ENCODE peak calls at places on chromosomes 5 and 9, in seven cellular contexts. X, C, P, A, K, O and U are unnamed samples. For H3K4me1, the result is how much of the 10 kb centered on the place peaks cover.

GRCh38 chr5:68216737-68217231 is 1.2 kb downstream of the PIK3R1 start:
- DNase-seq in A (no peak), O (no peak), P (no peak), C (no peak), K (no peak), X (peak), U (no peak)

GRCh38 chr5:83374547-83374946 is 97.0 kb upstream of the VCAN start:
- DNase-seq in K (no peak), X (no peak), P (no peak), A (no peak), O (no peak), C (peak), U (no peak)

GRCh38 chr9:125810161-125810560 is 63.0 kb downstream of the PBX3 start:
- DNase-seq in K (no peak), X (no peak), P (no peak), A (no peak), O (no peak), C (peak), U (no peak)

GRCh38 chr9:126527109-126527825 is 86.5 kb upstream of the LMX1B start:
- DNase-seq in X (no peak), K (no peak), O (no peak), A (no peak), P (no peak), C (no peak), U (peak)

GRCh38 chr5:142671801-142672200 is 14.1 kb downstream of the FGF1 start:
- DNase-seq in P (no peak), O (no peak), K (no peak), X (no peak), C (peak), A (no peak), U (no peak)

GRCh38 chr5:9544502-9545300 is 1.2 kb downstream of the SEMA5A start:
- DNase-seq in P (peak), O (peak), X (peak), C (peak), K (peak), A (peak), U (peak)

GRCh38 chr9:75467141-75467540 is 378.8 kb downstream of the OSTF1 start:
- DNase-seq in A (no peak), P (no peak), X (no peak), K (no peak), O (no peak), C (no peak), U (no peak)

GRCh38 chr9:137461663-137462395 is 2.7 kb upstream of the NSMF start:
- DNase-seq in K (no peak), O (peak), P (peak), C (peak), A (no peak), X (peak), U (peak)

GRCh38 chr9:129774791-129775149 is 21.9 kb upstream of the PTGES start:
- DNase-seq in C (no peak), K (no peak), P (no peak), X (no peak), O (peak), A (no peak), U (no peak)

GRCh38 chr5:67004730-67005350 is 191.8 kb downstream of the CD180 start:
- DNase-seq in X (no peak), K (no peak), A (no peak), P (no peak), C (no peak), O (no peak), U (no peak)
- H3K4me1 ChIP-seq in X (under half), K (under half), A (half or more), P (under half), C (under half), O (under half), U (under half)

GRCh38 chr5:43520615-43521014 is 5.7 kb upstream of the C5orf34 start:
- DNase-seq in P (no peak), C (no peak), X (no peak), K (no peak), O (no peak), A (no peak), U (no peak)
- H3K4me1 ChIP-seq in P (under half), C (under half), X (under half), K (under half), O (under half), A (under half), U (under half)

GRCh38 chr9:133120343-133121199 is 469 bp downstream of the RALGDS start:
- DNase-seq in A (no peak), P (no peak), C (no peak), X (peak), K (peak), O (peak), U (no peak)
- H3K4me1 ChIP-seq in A (half or more), P (half or more), C (under half), X (under half), K (half or more), O (under half), U (under half)

DNA sequence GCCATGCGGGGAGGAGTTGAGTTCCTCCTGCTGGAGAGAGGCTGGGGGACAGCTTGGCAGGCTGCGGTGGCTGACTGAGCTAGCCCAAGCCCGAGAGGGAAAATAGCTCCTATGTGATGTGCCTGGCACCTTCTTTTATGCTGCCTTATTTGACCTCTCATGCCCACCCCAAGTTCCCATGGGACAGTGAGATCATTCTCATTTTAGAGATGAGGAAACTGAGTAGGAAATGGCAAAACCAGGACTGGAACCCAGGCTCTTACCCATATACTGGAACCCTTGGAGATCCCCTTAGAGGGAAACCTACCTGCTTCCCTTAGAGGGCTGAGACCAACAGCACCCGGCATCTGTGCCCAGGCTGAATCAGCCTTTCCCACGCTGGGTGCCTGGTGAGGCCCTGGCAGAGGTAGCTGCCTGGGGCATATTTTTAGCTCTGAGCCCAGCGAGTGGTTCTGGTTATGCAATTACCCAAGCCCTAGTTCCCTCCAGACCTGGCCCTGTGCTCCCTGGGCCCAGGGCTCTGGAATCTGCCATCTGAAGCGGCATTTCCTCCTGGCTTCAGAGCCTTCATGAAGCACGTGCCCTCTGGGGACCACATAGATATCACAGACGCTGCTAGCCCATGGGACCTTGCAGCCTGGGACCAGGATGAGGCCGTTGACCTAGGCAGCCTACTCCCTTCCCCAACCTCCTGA is 23.6 kb downstream of the COL27A1 start:
- DNase-seq in P (no peak), A (peak), X (no peak), K (peak), C (no peak), O (peak), U (peak)
- H3K4me1 ChIP-seq in P (under half), A (half or more), X (under half), K (half or more), C (under half), O (under half), U (half or more)

DNA sequence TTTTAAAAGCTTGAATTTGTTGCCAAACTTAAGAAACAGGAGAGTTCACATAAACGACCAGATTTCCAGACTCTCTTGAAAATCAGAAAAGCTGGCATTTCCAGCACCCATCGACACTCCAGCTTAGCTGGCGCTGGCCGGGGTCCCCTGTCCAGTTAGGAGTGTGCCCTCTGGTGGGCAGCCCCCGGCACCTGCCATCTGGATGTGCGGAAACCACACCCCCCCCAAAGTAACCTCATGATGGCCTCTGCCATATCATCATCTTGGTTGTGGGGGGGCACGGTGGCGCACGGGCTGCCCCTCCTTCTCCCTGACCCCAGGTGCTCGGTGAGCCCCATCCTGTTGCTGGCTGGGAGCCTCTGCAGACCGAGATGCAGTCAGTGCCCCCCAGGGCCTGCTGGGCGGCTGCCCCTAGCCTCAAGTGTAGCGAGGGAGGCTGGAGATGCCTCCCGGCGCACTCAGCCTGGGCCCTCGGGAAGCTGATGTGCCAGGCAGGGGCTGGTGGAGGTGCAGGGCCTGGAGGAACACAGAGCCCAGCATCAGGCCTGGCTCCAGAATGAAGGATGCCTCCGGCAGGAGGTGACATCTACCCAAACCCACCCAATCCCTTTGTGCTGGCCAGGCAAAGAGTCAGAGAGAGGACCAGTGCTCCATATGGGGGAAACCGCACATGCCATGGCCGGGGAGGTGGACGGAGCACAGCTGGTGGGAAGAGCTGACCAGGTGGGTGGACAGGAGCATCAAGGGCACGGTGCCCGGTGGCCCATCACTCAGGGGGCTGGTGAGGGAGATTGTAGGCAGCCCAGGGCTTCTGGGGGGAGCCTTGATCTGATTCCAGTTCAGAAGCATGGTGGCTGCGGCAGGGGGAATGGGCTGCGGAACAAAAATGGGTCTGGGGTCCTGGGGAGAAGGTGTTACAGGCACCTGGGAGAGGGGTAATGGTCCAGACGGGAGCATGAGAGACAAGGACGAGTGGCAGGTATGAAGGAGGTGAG is 70.6 kb downstream of the ADAMTS2 start:
- DNase-seq in P (peak), O (peak), K (no peak), C (no peak), A (no peak), X (no peak), U (peak)
- H3K4me1 ChIP-seq in P (under half), O (under half), K (under half), C (under half), A (under half), X (under half), U (under half)

GRCh38 chr9:119284118-119284517 is 85.1 kb downstream of the BRINP1 start:
- DNase-seq in K (no peak), P (no peak), X (peak), O (no peak), C (peak), A (no peak), U (no peak)
- H3K4me1 ChIP-seq in K (under half), P (under half), X (under half), O (under half), C (under half), A (under half), U (under half)

GRCh38 chr9:120396926-120397325 is 183.0 kb downstream of the CDK5RAP2 start:
- DNase-seq in P (no peak), C (no peak), X (no peak), O (no peak), K (no peak), A (no peak), U (no peak)
- H3K4me1 ChIP-seq in P (under half), C (under half), X (under half), O (under half), K (under half), A (under half), U (under half)

GRCh38 chr5:124706729-124707361 is 39.6 kb downstream of the ZNF608 start:
- DNase-seq in P (no peak), K (peak), X (peak), O (no peak), A (peak), C (peak), U (no peak)
- H3K4me1 ChIP-seq in P (under half), K (half or more), X (under half), O (under half), A (half or more), C (half or more), U (under half)